ENCODE peak calls at places on chromosomes 12 and 14, in six cellular contexts. E is hepatocyte; W is fibroblast of lung; Y is HepG2; U is PC-3; V is CD8-positive, alpha-beta T cell. Z is an unnamed sample.

GRCh38 chr14:104865069-104865630 is at the start of gene CEP170B:
- DNase-seq in W (peak), E (peak), U (peak), Y (no peak), V (peak), Z (no peak)

GRCh38 chr12:22935090-22935489 is 310.1 kb downstream of the ETNK1 start:
- DNase-seq in E (no peak), Y (no peak), W (no peak), U (no peak), V (no peak), Z (no peak)

GRCh38 chr14:91414475-91415342 is 2.9 kb downstream of the CCDC88C start:
- DNase-seq in W (no peak), V (no peak), Y (no peak), E (no peak), U (no peak), Z (no peak)

GRCh38 chr14:77059276-77059934 is 30.9 kb upstream of the IRF2BPL start:
- DNase-seq in V (no peak), E (peak), W (peak), Y (peak), U (peak), Z (no peak)

GRCh38 chr12:49094966-49095365 is 365 bp upstream of the DHH start:
- DNase-seq in E (no peak), V (no peak), W (no peak), U (no peak), Y (no peak), Z (no peak)

GRCh38 chr14:78598046-78598652 is 428.0 kb downstream of the NRXN3 start:
- DNase-seq in E (peak), Y (peak), V (peak), U (peak), W (peak), Z (no peak)

GRCh38 chr12:1936406-1937320 is 18.2 kb upstream of the CACNA2D4 start:
- DNase-seq in Y (no peak), V (no peak), E (peak), W (peak), U (peak), Z (no peak)

GRCh38 chr12:107225626-107226025 is 132.3 kb upstream of the CRY1 start:
- DNase-seq in Y (peak), W (peak), E (no peak), U (peak), V (no peak), Z (no peak)

GRCh38 chr12:20404576-20405346 is 36.4 kb downstream of the PDE3A start:
- DNase-seq in V (no peak), U (no peak), E (no peak), Y (no peak), W (peak), Z (peak)

GRCh38 chr14:54798465-54799124 is 104.0 kb downstream of the GCH1 start:
- DNase-seq in U (no peak), V (no peak), E (no peak), W (no peak), Y (no peak), Z (no peak)

GRCh38 chr14:71250347-71250746 is 343.1 kb downstream of the PCNX1 start:
- DNase-seq in U (no peak), W (no peak), E (no peak), V (no peak), Y (no peak), Z (no peak)

DNA sequence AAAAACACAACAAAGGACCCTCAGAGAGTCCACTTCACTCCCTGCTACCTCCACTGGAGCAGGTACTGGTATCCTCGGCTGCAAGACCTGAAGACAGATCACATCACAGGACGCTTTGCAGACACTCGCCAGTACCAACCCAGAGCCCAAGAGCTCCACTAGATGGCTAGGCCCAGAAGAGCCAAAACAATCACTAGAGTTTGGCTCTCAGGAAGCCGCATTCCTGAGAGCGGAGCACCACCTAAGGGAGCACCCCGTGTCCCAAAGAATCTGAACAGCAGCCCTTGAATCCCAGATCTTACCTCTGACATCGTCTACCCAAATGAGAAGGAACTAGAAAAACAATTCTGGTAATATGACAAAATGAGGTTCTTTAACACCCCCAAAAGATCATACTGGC is 399.8 kb downstream of the RAD51B start:
- DNase-seq in V (no peak), E (no peak), Y (no peak), U (no peak), W (no peak), Z (no peak)
- TF ChIP-seq CTCF in V (no peak), E (no peak), Y (no peak), U (no peak), W (no peak), Z (no peak)

GRCh38 chr12:64077922-64078321 is 144.2 kb downstream of the KICS2 start:
- DNase-seq in V (no peak), Y (peak), W (no peak), U (peak), E (no peak), Z (no peak)
- TF ChIP-seq CTCF in V (no peak), Y (no peak), W (peak), U (peak), E (no peak), Z (no peak)

DNA sequence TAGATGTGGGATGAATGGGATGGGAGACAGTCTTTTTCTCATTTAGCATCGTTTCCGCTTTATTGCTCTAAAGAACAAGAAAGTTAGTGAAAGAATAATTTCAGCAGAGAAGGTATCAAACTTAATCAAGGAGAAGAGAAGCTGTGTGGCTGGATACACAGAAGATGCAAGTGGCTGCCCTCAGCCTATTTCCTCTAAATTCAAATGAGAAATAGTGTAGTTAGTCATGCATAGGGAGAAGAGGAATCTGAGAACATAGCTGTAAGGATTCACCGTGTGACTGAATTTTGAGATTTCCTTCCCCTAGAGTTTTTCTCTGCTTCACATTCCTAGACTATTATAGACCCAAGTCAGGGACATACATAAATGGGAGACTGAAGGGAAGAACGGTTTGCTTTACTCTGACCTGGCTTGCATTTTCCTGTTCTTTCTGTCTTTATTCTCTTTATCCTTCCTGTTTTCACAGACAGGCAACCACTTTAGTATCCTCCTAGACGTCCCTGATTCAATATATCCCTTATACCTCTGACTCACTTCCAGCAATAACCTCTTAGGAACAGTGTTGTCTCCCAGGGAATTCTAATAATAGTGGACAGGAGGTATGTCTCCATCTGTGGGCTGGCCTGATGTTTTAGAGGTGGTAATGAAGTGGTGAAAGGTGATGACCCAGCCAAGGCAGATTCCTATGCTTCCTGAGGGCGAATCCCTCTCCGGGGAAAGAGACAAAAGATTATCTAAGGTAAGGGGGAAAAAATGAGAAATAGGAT is 7.0 kb downstream of the RNASE10 start:
- DNase-seq in U (no peak), E (no peak), V (no peak), W (no peak), Y (no peak), Z (no peak)
- TF ChIP-seq CTCF in U (no peak), E (no peak), V (no peak), W (no peak), Y (no peak), Z (no peak)

DNA sequence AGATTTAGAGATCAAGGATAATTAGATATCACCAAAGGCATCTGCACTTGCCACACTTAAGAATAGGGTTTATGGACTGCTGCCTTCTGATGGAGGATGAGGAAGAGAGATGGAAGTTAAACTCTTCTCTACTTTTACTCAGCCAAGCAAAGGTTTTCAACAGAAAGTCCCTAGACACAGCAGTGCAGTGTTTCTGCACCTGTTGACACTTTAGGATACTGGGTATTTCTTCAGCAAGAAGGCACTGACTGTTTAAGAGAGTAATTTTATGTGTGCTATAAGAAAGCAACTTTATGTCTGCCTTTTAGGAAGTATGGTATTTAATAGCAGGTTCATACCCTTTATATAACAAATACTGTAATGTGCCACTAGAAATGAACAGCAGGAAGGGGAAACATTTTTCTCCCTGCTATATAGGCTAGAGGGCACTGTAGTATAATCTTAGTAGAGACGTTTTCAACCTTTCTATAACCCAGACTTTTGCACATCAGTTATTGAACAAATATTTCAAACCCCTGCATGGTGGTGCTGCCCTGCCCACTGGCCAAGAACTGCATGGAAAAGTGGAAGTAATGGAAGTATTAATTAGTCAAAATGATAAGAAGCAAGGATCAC is 225.0 kb upstream of the GRIP1 start:
- DNase-seq in V (no peak), W (no peak), Y (no peak), U (peak), E (no peak), Z (no peak)
- TF ChIP-seq CTCF in V (no peak), W (no peak), Y (no peak), U (peak), E (peak), Z (no peak)

DNA sequence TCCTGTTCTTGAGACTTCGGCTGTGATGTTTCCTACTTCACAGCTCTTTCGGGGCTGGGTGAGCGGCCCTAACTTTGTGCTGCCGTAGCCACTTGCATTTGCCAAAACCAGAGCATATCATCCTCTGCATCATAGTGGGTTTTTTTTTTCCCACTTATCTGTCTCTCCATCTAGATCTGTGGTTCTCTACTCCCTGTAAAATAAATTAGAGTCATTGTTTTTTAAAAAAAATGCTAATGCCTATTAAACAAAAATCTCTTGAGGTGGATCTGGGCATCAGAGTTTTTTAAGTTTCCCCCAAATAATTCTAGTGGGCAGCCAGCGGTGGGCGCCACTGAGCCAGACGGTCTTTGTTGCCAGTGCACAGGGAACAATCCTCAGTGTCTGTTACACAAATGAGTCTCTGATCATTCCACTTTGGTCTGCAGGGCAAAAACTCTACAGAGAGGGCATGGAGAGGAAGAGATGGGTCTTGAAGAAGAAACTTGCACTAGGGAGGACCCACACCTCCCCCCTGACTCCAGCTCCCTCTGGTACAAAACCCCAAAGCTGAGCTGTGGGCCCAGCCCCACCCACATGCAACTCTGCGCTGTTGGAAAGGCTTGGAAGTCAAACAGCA is 62.4 kb upstream of the BCL2L14 start:
- DNase-seq in Y (no peak), E (no peak), U (no peak), W (peak), V (peak), Z (no peak)
- TF ChIP-seq CTCF in Y (no peak), E (no peak), U (peak), W (peak), V (peak), Z (no peak)

GRCh38 chr12:57270966-57271470 is 20.0 kb upstream of the STAC3 start:
- DNase-seq in V (no peak), W (no peak), U (no peak), E (no peak), Y (peak), Z (no peak)
- TF ChIP-seq CTCF in V (no peak), W (no peak), U (no peak), E (no peak), Y (no peak), Z (no peak)

DNA sequence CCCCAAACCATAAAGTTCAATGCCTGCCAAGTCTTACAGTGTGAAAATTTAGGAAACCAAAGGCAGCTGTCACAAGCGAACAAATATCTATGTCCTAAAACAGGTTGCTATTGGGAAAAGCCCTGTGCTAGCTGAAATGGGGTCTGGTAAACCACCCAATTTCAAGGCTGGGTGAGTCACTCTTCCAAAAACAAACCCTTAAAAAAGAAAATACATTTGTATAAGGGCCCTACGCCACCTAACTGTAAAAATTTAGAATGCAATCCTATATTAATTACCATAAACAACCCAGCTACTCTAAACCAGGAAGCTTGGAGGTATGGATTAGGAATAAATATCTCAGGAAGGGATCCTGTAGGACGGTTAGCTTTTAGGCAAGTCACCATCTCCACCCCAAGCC is 32.1 kb downstream of the PRMT8 start:
- DNase-seq in V (no peak), E (no peak), Y (no peak), W (no peak), U (peak), Z (no peak)
- TF ChIP-seq CTCF in V (no peak), E (no peak), Y (no peak), W (no peak), U (peak), Z (no peak)

Z was measured in omental fat pad.